ENCODE peak calls at places on chromosomes 2 and 18, in five cellular contexts. C is HepG2, F is SK-N-SH, D is GM12878, A is K562. V is an unnamed sample.

GRCh38 chr2:189762229-189762550 is 402 bp downstream of the OSGEPL1 start:
- DNase-seq in C (no peak), D (no peak), F (no peak), A (no peak), V (no peak)

GRCh38 chr2:217928324-217929293 is 74.2 kb downstream of the TNS1 start:
- DNase-seq in A (no peak), C (no peak), D (no peak), F (no peak), V (no peak)

GRCh38 chr18:64055019-64055418 is 85.1 kb downstream of the SERPINB8 start:
- DNase-seq in C (no peak), A (no peak), F (no peak), D (no peak), V (no peak)

GRCh38 chr2:159035790-159036411 is 67.5 kb downstream of the TANC1 start:
- DNase-seq in A (peak), F (peak), D (no peak), C (peak), V (peak)

GRCh38 chr2:162480067-162480466 is 136.1 kb downstream of the GCA start:
- DNase-seq in D (no peak), C (no peak), A (no peak), F (no peak), V (no peak)

GRCh38 chr2:224904390-224904789 is 137.9 kb downstream of the DOCK10 start:
- DNase-seq in C (no peak), A (no peak), F (no peak), D (no peak), V (peak)

GRCh38 chr2:233005096-233005495 is 8.0 kb downstream of the NGEF start:
- DNase-seq in F (no peak), C (no peak), A (no peak), D (no peak), V (no peak)

GRCh38 chr2:49306925-49307324 is 152.6 kb upstream of the FSHR start:
- DNase-seq in C (peak), D (no peak), A (no peak), F (no peak), V (no peak)

GRCh38 chr18:47077111-47077510 is 41.7 kb upstream of the ELOA2 start:
- DNase-seq in D (no peak), C (no peak), F (no peak), A (no peak), V (no peak)

GRCh38 chr2:146916914-146917313 is 927.9 kb upstream of the ACVR2A start:
- DNase-seq in A (no peak), F (no peak), D (no peak), C (no peak), V (no peak)

GRCh38 chr18:754666-755065 is 42.2 kb upstream of the ENOSF1 start:
- DNase-seq in A (no peak), C (no peak), F (no peak), D (no peak), V (no peak)

GRCh38 chr2:39175391-39175790 is 54.5 kb upstream of the SOS1 start:
- DNase-seq in F (no peak), C (no peak), D (no peak), A (no peak), V (no peak)

GRCh38 chr2:106664669-106665068 is 177.5 kb downstream of the CD8B2 start:
- DNase-seq in A (no peak), F (no peak), D (peak), C (no peak), V (no peak)

GRCh38 chr2:42810971-42811865 is 18.8 kb upstream of the HAAO start:
- DNase-seq in D (no peak), C (peak), A (no peak), F (peak), V (peak)

GRCh38 chr18:26056291-26056690 is 34.1 kb downstream of the SS18 start:
- DNase-seq in C (no peak), A (no peak), D (no peak), F (no peak), V (peak)

GRCh38 chr18:58638446-58638845 is 9.6 kb upstream of the ALPK2 start:
- DNase-seq in C (no peak), A (no peak), F (no peak), D (no peak), V (no peak)

GRCh38 chr18:77071711-77072292 is 60.8 kb downstream of the MBP start:
- DNase-seq in A (no peak), D (no peak), C (no peak), F (no peak), V (peak)

GRCh38 chr2:127218843-127219715 is 1.0 kb downstream of the CYP27C1 start:
- DNase-seq in D (no peak), F (peak), C (no peak), A (no peak), V (no peak)

GRCh38 chr2:101619191-101619591 is 78.3 kb upstream of the MAP4K4 start:
- DNase-seq in A (no peak), F (no peak), D (no peak), C (no peak), V (peak)

GRCh38 chr2:126571403-126571802 is 84.6 kb upstream of the GYPC start:
- DNase-seq in A (peak), D (no peak), C (no peak), F (no peak), V (no peak)

GRCh38 chr2:120347387-120348010 is 1.6 kb downstream of the INHBB start:
- DNase-seq in C (no peak), A (no peak), D (no peak), F (no peak), V (peak)

GRCh38 chr2:204900910-204901309 is 355.6 kb downstream of the PARD3B start:
- DNase-seq in C (peak), A (no peak), F (no peak), D (no peak), V (peak)

GRCh38 chr2:241886840-241887447 is 17.4 kb downstream of the RTP5 start:
- DNase-seq in A (no peak), F (no peak), C (no peak), D (no peak), V (no peak)

GRCh38 chr18:28013064-28013463 is 163.9 kb downstream of the CDH2 start:
- DNase-seq in A (no peak), D (no peak), F (no peak), C (peak), V (peak)

GRCh38 chr2:12734914-12735654 is 18.3 kb downstream of the TRIB2 start:
- DNase-seq in D (no peak), A (no peak), F (no peak), C (no peak), V (no peak)

GRCh38 chr2:159077869-159078268 is 109.4 kb downstream of the TANC1 start:
- DNase-seq in C (no peak), F (no peak), A (no peak), D (no peak), V (no peak)

DNA sequence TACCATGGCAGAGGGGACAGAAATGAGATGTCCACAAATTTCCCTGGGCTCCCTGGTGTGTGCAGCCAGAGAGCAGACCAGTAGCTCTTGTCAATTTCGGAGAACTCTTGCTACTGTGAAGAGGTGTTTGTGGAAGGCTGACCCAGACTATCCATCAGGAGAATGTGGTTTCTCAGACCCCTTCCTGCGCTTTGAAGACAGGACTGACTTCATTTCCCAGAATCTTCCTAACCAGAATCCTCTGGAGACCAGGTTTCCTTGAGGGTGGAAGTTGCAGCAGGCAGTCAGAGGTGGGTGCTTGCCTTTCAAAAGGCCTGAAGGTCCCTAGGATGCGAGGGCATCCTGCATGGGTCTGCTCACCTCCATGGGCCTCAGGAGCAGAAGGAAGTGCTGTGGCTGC is 121.9 kb downstream of the LAMA3 start:
- DNase-seq in D (no peak), A (no peak), C (no peak), F (no peak), V (no peak)
- TF ChIP-seq MXI1 in D (no peak), A (no peak), C (no peak), F (no peak), V (no peak)

GRCh38 chr2:45457211-45457945 is 153.7 kb downstream of the SRBD1 start:
- DNase-seq in A (no peak), C (no peak), D (no peak), F (no peak), V (no peak)

GRCh38 chr2:45460825-45461224 is 150.2 kb downstream of the SRBD1 start:
- DNase-seq in C (no peak), D (no peak), F (no peak), A (no peak), V (no peak)

GRCh38 chr2:45458909-45459563 is 152.0 kb downstream of the SRBD1 start:
- DNase-seq in A (peak), D (no peak), C (peak), F (no peak), V (peak)

DNA sequence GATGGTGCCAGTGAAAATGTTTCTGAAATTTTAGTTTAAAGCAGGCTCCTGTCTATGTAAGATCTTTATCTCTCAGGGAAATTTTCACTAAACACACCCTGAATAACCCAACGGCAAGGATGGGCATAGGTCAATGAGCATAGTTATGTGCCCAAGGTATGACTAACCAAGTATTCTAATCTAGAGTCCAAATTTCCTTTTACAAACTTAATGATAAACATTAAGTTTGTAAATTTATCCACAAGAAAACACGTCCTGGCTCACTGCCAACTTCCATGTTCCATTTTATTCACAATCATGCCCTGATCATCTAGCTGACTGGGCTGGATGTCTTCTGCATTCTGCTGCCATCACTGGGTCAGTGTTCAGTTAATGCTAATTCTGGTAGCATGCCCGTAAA is 151.2 kb downstream of the SRBD1 start:
- DNase-seq in F (no peak), D (no peak), A (no peak), C (no peak), V (no peak)
- TF ChIP-seq SMC3 in F (no peak), D (no peak), A (no peak), C (no peak), V (no peak)

GRCh38 chr18:79379251-79379905 is 16.4 kb upstream of the NFATC1 start:
- DNase-seq in C (no peak), F (no peak), D (no peak), A (no peak), V (no peak)
- H2AFZ ChIP-seq in C (no peak), F (no peak), D (no peak), A (no peak), V (peak)

DNA sequence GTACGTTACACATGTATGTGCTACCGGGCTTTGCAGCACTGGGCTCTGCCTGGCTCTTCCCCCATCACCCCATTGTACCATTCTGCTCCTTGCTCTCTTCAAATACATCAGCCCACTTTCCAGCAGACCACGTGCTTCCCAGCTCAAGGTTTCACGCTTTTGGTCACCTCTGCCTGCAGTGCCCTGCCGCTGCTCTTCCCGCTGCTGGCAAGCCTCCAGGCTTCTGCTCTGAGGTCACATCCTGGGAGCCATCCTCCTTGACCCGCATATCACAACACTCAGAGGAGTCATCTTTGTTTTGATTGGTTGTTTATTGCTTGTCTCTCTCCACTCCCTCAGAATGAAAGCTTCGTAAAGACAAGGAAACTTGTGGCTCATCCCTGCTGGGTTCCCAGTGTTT is 34.1 kb downstream of the KIF5C start:
- DNase-seq in F (no peak), A (peak), D (no peak), C (no peak), V (peak)
- TF ChIP-seq MXI1 in F (no peak), A (no peak), D (no peak), C (no peak), V (no peak)